ENCODE peak calls at places on chromosomes 16 and 17, in eight cellular contexts. V is SK-MEL-5; G is testis; H is activated CD8-positive, alpha-beta memory T cell treated with anti-CD3 and anti-CD28 coated beads for 4 hours; Y is stimulated activated CD8-positive, alpha-beta memory T cell treated with anti-CD3 and anti-CD28 coated beads, Interleukin-4, amount 100 ng/mL, for 4 hours; L is fibroblast of the aortic adventitia; N is KBM-7; O is activated CD4-positive, alpha-beta T cell treated with anti-CD3 and anti-CD28 coated beads for 36 hours. F is an unnamed sample.

GRCh38 chr16:80974649-80975376 is 31.9 kb downstream of the CMC2 start:
- DNase-seq in V (peak; percentile 8), G (no peak), H (no peak), Y (no peak), L (peak; percentile 9), N (peak; percentile 4), O (no peak), F (no peak)

GRCh38 chr17:27545562-27546229 is 85.3 kb upstream of the LGALS9 start:
- DNase-seq in V (no peak), G (no peak), H (no peak), Y (no peak), L (peak; percentile 43), N (no peak), O (no peak), F (no peak)

GRCh38 chr16:9297437-9298113 is 206.1 kb downstream of the HAPSTR1 start:
- DNase-seq in V (peak; percentile 66), G (peak; percentile 54), H (no peak), Y (no peak), L (peak; percentile 1), N (no peak), O (peak; percentile 19), F (no peak)

GRCh38 chr17:28760987-28761562 is 17.3 kb downstream of the TRAF4 start:
- DNase-seq in V (peak; percentile 91), G (no peak), H (no peak), Y (no peak), L (peak; percentile 63), N (peak; percentile 81), O (no peak), F (no peak)

GRCh38 chr17:77546772-77547201 is 406.0 kb downstream of the SEC14L1 start:
- DNase-seq in V (no peak), G (no peak), H (no peak), Y (no peak), L (no peak), N (no peak), O (no peak), F (no peak)

GRCh38 chr17:82283208-82283749 is 9.8 kb upstream of the CSNK1D start:
- DNase-seq in V (no peak), G (no peak), H (no peak), Y (no peak), L (peak; percentile 49), N (no peak), O (peak; percentile 87), F (no peak)

GRCh38 chr17:27218719-27219488 is 75.0 kb upstream of the WSB1 start:
- DNase-seq in V (no peak), G (no peak), H (no peak), Y (no peak), L (no peak), N (no peak), O (peak; percentile 60), F (no peak)

GRCh38 chr17:82449883-82450356 is 632 bp downstream of the CYBC1 start:
- DNase-seq in V (no peak), G (no peak), H (no peak), Y (no peak), L (no peak), N (no peak), O (peak; percentile 73), F (no peak)

GRCh38 chr17:59287452-59287851 is 44.0 kb upstream of the YPEL2 start:
- DNase-seq in V (no peak), G (no peak), H (no peak), Y (no peak), L (peak; percentile 22), N (peak; percentile 80), O (no peak), F (no peak)

GRCh38 chr16:424033-424622 is 1.3 kb upstream of the RAB11FIP3 start:
- DNase-seq in V (no peak), G (peak; percentile 78), H (no peak), Y (no peak), L (peak; percentile 98), N (no peak), O (no peak), F (no peak)

GRCh38 chr17:32127156-32127897 is 15.0 kb upstream of the RHOT1 start:
- DNase-seq in V (peak; percentile 65), G (peak; percentile 87), H (peak; percentile 61), Y (peak; percentile 64), L (peak; percentile 76), N (peak; percentile 75), O (peak; percentile 91), F (peak; percentile 44)

GRCh38 chr17:42553866-42554249 is 1.1 kb downstream of the HSD17B1 start:
- DNase-seq in V (no peak), G (peak; percentile 59), H (no peak), Y (no peak), L (no peak), N (no peak), O (peak; percentile 58), F (no peak)

GRCh38 chr17:65557349-65558310 is 3.8 kb downstream of the AXIN2 start:
- DNase-seq in V (no peak), G (no peak), H (no peak), Y (no peak), L (peak; percentile 65), N (no peak), O (peak; percentile 37), F (no peak)

GRCh38 chr16:8173111-8173644 is 417.1 kb downstream of the TMEM114 start:
- DNase-seq in V (peak; percentile 89), G (peak; percentile 83), H (no peak), Y (no peak), L (peak; percentile 3), N (peak; percentile 70), O (peak; percentile 72), F (peak; percentile 25)

F was measured in omental fat pad.